ENCODE peak calls at places on chromosomes 13 and 19, in six cellular contexts. One of them, this sample, is unnamed.

GRCh38 chr19:5124111-5124855 is 155.4 kb downstream of the KDM4B start:
- DNase-seq in hepatocyte: no peak
- DNase-seq in A673: no peak
- DNase-seq in retinal pigment epithelial cell: no peak
- DNase-seq in brain microvascular endothelial cell: no peak
- DNase-seq in dorsolateral prefrontal cortex: no peak
- DNase-seq in this sample: no peak

GRCh38 chr13:51818276-51818675 is 14.3 kb upstream of the DHRS12 start:
- DNase-seq in hepatocyte: no peak
- DNase-seq in A673: no peak
- DNase-seq in retinal pigment epithelial cell: no peak
- DNase-seq in brain microvascular endothelial cell: no peak
- DNase-seq in dorsolateral prefrontal cortex: no peak
- DNase-seq in this sample: no peak

GRCh38 chr13:65783383-65783782 is 1446.8 kb downstream of the PCDH9 start:
- DNase-seq in hepatocyte: no peak
- DNase-seq in A673: no peak
- DNase-seq in retinal pigment epithelial cell: no peak
- DNase-seq in brain microvascular endothelial cell: no peak
- DNase-seq in dorsolateral prefrontal cortex: no peak
- DNase-seq in this sample: no peak

GRCh38 chr13:90393408-90393807 is 954.1 kb upstream of the MIR17HG start:
- DNase-seq in hepatocyte: no peak
- DNase-seq in A673: no peak
- DNase-seq in retinal pigment epithelial cell: no peak
- DNase-seq in brain microvascular endothelial cell: no peak
- DNase-seq in dorsolateral prefrontal cortex: no peak
- DNase-seq in this sample: no peak

GRCh38 chr13:75762066-75762937 is 126.2 kb downstream of the LMO7 start:
- DNase-seq in hepatocyte: peak
- DNase-seq in A673: no peak
- DNase-seq in retinal pigment epithelial cell: no peak
- DNase-seq in brain microvascular endothelial cell: no peak
- DNase-seq in dorsolateral prefrontal cortex: no peak
- DNase-seq in this sample: no peak

GRCh38 chr19:6198896-6199239 is 63.4 kb downstream of the ACSBG2 start:
- DNase-seq in hepatocyte: no peak
- DNase-seq in A673: no peak
- DNase-seq in retinal pigment epithelial cell: no peak
- DNase-seq in brain microvascular endothelial cell: no peak
- DNase-seq in dorsolateral prefrontal cortex: no peak
- DNase-seq in this sample: no peak

GRCh38 chr13:94329277-94329676 is 150.2 kb downstream of the DCT start:
- DNase-seq in hepatocyte: no peak
- DNase-seq in A673: no peak
- DNase-seq in retinal pigment epithelial cell: no peak
- DNase-seq in brain microvascular endothelial cell: peak
- DNase-seq in dorsolateral prefrontal cortex: no peak
- DNase-seq in this sample: no peak

GRCh38 chr19:54436561-54437229 is 12.3 kb upstream of the LENG8 start:
- DNase-seq in hepatocyte: no peak
- DNase-seq in A673: no peak
- DNase-seq in retinal pigment epithelial cell: no peak
- DNase-seq in brain microvascular endothelial cell: no peak
- DNase-seq in dorsolateral prefrontal cortex: no peak
- DNase-seq in this sample: no peak

GRCh38 chr13:31204592-31204991 is 4.8 kb downstream of the B3GLCT start:
- DNase-seq in hepatocyte: peak
- DNase-seq in A673: peak
- DNase-seq in retinal pigment epithelial cell: peak
- DNase-seq in brain microvascular endothelial cell: peak
- DNase-seq in dorsolateral prefrontal cortex: no peak
- DNase-seq in this sample: no peak

GRCh38 chr13:45705145-45705695 is 3.1 kb downstream of the CBY2 start:
- DNase-seq in hepatocyte: no peak
- DNase-seq in A673: no peak
- DNase-seq in retinal pigment epithelial cell: no peak
- DNase-seq in brain microvascular endothelial cell: no peak
- DNase-seq in dorsolateral prefrontal cortex: no peak
- DNase-seq in this sample: no peak

GRCh38 chr13:85521586-85521985 is 277.6 kb downstream of the SLITRK6 start:
- DNase-seq in hepatocyte: no peak
- DNase-seq in A673: peak
- DNase-seq in retinal pigment epithelial cell: no peak
- DNase-seq in brain microvascular endothelial cell: no peak
- DNase-seq in dorsolateral prefrontal cortex: no peak
- DNase-seq in this sample: no peak

GRCh38 chr13:29487466-29488454 is 107.7 kb downstream of the SLC7A1 start:
- DNase-seq in hepatocyte: no peak
- DNase-seq in A673: no peak
- DNase-seq in retinal pigment epithelial cell: no peak
- DNase-seq in brain microvascular endothelial cell: no peak
- DNase-seq in dorsolateral prefrontal cortex: no peak
- DNase-seq in this sample: no peak

GRCh38 chr13:95896302-95896701 is 156.9 kb downstream of the UGGT2 start:
- DNase-seq in hepatocyte: no peak
- DNase-seq in A673: no peak
- DNase-seq in retinal pigment epithelial cell: peak
- DNase-seq in brain microvascular endothelial cell: no peak
- DNase-seq in dorsolateral prefrontal cortex: no peak
- DNase-seq in this sample: no peak

GRCh38 chr19:46466536-46467199 is 4.7 kb downstream of the PNMA8A start:
- DNase-seq in hepatocyte: no peak
- DNase-seq in A673: no peak
- DNase-seq in retinal pigment epithelial cell: no peak
- DNase-seq in brain microvascular endothelial cell: peak
- DNase-seq in dorsolateral prefrontal cortex: no peak
- DNase-seq in this sample: peak

GRCh38 chr19:47436712-47437401 is 17.5 kb upstream of the MEIS3 start:
- DNase-seq in hepatocyte: peak
- DNase-seq in A673: peak
- DNase-seq in retinal pigment epithelial cell: no peak
- DNase-seq in brain microvascular endothelial cell: peak
- DNase-seq in dorsolateral prefrontal cortex: peak
- DNase-seq in this sample: no peak

GRCh38 chr13:39840201-39840600 is 184.7 kb downstream of the COG6 start:
- DNase-seq in hepatocyte: no peak
- DNase-seq in A673: no peak
- DNase-seq in retinal pigment epithelial cell: no peak
- DNase-seq in brain microvascular endothelial cell: peak
- DNase-seq in dorsolateral prefrontal cortex: no peak
- DNase-seq in this sample: no peak

GRCh38 chr19:47284324-47284899 is 9.7 kb downstream of the INAFM1 start:
- DNase-seq in hepatocyte: peak
- DNase-seq in A673: peak
- DNase-seq in retinal pigment epithelial cell: peak
- DNase-seq in brain microvascular endothelial cell: peak
- DNase-seq in dorsolateral prefrontal cortex: no peak
- DNase-seq in this sample: no peak

GRCh38 chr13:37058801-37059135 is 720 bp downstream of the SUPT20H start:
- DNase-seq in hepatocyte: peak
- DNase-seq in A673: peak
- DNase-seq in retinal pigment epithelial cell: peak
- DNase-seq in brain microvascular endothelial cell: peak
- DNase-seq in dorsolateral prefrontal cortex: no peak
- DNase-seq in this sample: no peak

GRCh38 chr13:27408074-27408473 is 16.3 kb upstream of the GTF3A start:
- DNase-seq in hepatocyte: no peak
- DNase-seq in A673: no peak
- DNase-seq in retinal pigment epithelial cell: no peak
- DNase-seq in brain microvascular endothelial cell: no peak
- DNase-seq in dorsolateral prefrontal cortex: no peak
- DNase-seq in this sample: no peak

GRCh38 chr13:27943951-27944350 is 24.2 kb downstream of the PDX1 start:
- DNase-seq in hepatocyte: no peak
- DNase-seq in A673: no peak
- DNase-seq in retinal pigment epithelial cell: no peak
- DNase-seq in brain microvascular endothelial cell: no peak
- DNase-seq in dorsolateral prefrontal cortex: no peak
- DNase-seq in this sample: no peak

GRCh38 chr13:54415753-54416366 is 1387.2 kb downstream of the OLFM4 start:
- DNase-seq in hepatocyte: no peak
- DNase-seq in A673: no peak
- DNase-seq in retinal pigment epithelial cell: no peak
- DNase-seq in brain microvascular endothelial cell: no peak
- DNase-seq in dorsolateral prefrontal cortex: no peak
- DNase-seq in this sample: no peak

GRCh38 chr19:30374791-30375650 is 2.8 kb downstream of the ZNF536 start:
- DNase-seq in hepatocyte: peak
- DNase-seq in A673: peak
- DNase-seq in retinal pigment epithelial cell: no peak
- DNase-seq in brain microvascular endothelial cell: no peak
- DNase-seq in dorsolateral prefrontal cortex: no peak
- DNase-seq in this sample: no peak

GRCh38 chr13:98556968-98557591 is 19.8 kb downstream of the STK24 start:
- DNase-seq in hepatocyte: peak
- DNase-seq in A673: no peak
- DNase-seq in retinal pigment epithelial cell: no peak
- DNase-seq in brain microvascular endothelial cell: no peak
- DNase-seq in dorsolateral prefrontal cortex: no peak
- DNase-seq in this sample: no peak
- TF ChIP-seq CTCF in hepatocyte: peak
- TF ChIP-seq CTCF in A673: no peak
- TF ChIP-seq CTCF in retinal pigment epithelial cell: peak
- TF ChIP-seq CTCF in brain microvascular endothelial cell: peak
- TF ChIP-seq CTCF in dorsolateral prefrontal cortex: no peak
- TF ChIP-seq CTCF in this sample: no peak

GRCh38 chr19:52191951-52192350 is 2.1 kb downstream of the PPP2R1A start:
- DNase-seq in hepatocyte: no peak
- DNase-seq in A673: no peak
- DNase-seq in retinal pigment epithelial cell: no peak
- DNase-seq in brain microvascular endothelial cell: no peak
- DNase-seq in dorsolateral prefrontal cortex: no peak
- DNase-seq in this sample: no peak
- H3K4me3 ChIP-seq in hepatocyte: no peak
- H3K4me3 ChIP-seq in A673: peak
- H3K4me3 ChIP-seq in retinal pigment epithelial cell: peak
- H3K4me3 ChIP-seq in brain microvascular endothelial cell: no peak
- H3K4me3 ChIP-seq in dorsolateral prefrontal cortex: peak
- H3K4me3 ChIP-seq in this sample: no peak

GRCh38 chr13:32642858-32643257 is 56.6 kb downstream of the PDS5B start:
- DNase-seq in hepatocyte: no peak
- DNase-seq in A673: no peak
- DNase-seq in retinal pigment epithelial cell: no peak
- DNase-seq in brain microvascular endothelial cell: no peak
- DNase-seq in dorsolateral prefrontal cortex: no peak
- DNase-seq in this sample: no peak

GRCh38 chr13:32638739-32639138 is 52.5 kb downstream of the PDS5B start:
- DNase-seq in hepatocyte: no peak
- DNase-seq in A673: no peak
- DNase-seq in retinal pigment epithelial cell: no peak
- DNase-seq in brain microvascular endothelial cell: no peak
- DNase-seq in dorsolateral prefrontal cortex: no peak
- DNase-seq in this sample: no peak

GRCh38 chr13:32636711-32637110 is 50.5 kb downstream of the PDS5B start:
- DNase-seq in hepatocyte: no peak
- DNase-seq in A673: no peak
- DNase-seq in retinal pigment epithelial cell: no peak
- DNase-seq in brain microvascular endothelial cell: no peak
- DNase-seq in dorsolateral prefrontal cortex: no peak
- DNase-seq in this sample: no peak

GRCh38 chr13:32642316-32642715 is 56.1 kb downstream of the PDS5B start:
- DNase-seq in hepatocyte: no peak
- DNase-seq in A673: no peak
- DNase-seq in retinal pigment epithelial cell: no peak
- DNase-seq in brain microvascular endothelial cell: no peak
- DNase-seq in dorsolateral prefrontal cortex: no peak
- DNase-seq in this sample: no peak

GRCh38 chr13:32639502-32640105 is 53.4 kb downstream of the PDS5B start:
- DNase-seq in hepatocyte: peak
- DNase-seq in A673: peak
- DNase-seq in retinal pigment epithelial cell: peak
- DNase-seq in brain microvascular endothelial cell: peak
- DNase-seq in dorsolateral prefrontal cortex: no peak
- DNase-seq in this sample: peak
- TF ChIP-seq CTCF in hepatocyte: peak
- TF ChIP-seq CTCF in A673: peak
- TF ChIP-seq CTCF in retinal pigment epithelial cell: peak
- TF ChIP-seq CTCF in brain microvascular endothelial cell: peak
- TF ChIP-seq CTCF in dorsolateral prefrontal cortex: peak
- TF ChIP-seq CTCF in this sample: peak

GRCh38 chr19:35986111-35986510 is 8.9 kb upstream of the SDHAF1 start:
- DNase-seq in hepatocyte: no peak
- DNase-seq in A673: no peak
- DNase-seq in retinal pigment epithelial cell: no peak
- DNase-seq in brain microvascular endothelial cell: no peak
- DNase-seq in dorsolateral prefrontal cortex: no peak
- DNase-seq in this sample: no peak

GRCh38 chr19:35987571-35987896 is 7.5 kb upstream of the SDHAF1 start:
- DNase-seq in hepatocyte: no peak
- DNase-seq in A673: no peak
- DNase-seq in retinal pigment epithelial cell: no peak
- DNase-seq in brain microvascular endothelial cell: no peak
- DNase-seq in dorsolateral prefrontal cortex: no peak
- DNase-seq in this sample: no peak

GRCh38 chr19:35988824-35989223 is 6.2 kb upstream of the SDHAF1 start:
- DNase-seq in hepatocyte: no peak
- DNase-seq in A673: no peak
- DNase-seq in retinal pigment epithelial cell: no peak
- DNase-seq in brain microvascular endothelial cell: no peak
- DNase-seq in dorsolateral prefrontal cortex: no peak
- DNase-seq in this sample: no peak

GRCh38 chr19:35983177-35983576 is 11.8 kb upstream of the SDHAF1 start:
- DNase-seq in hepatocyte: no peak
- DNase-seq in A673: no peak
- DNase-seq in retinal pigment epithelial cell: no peak
- DNase-seq in brain microvascular endothelial cell: no peak
- DNase-seq in dorsolateral prefrontal cortex: no peak
- DNase-seq in this sample: no peak

GRCh38 chr19:35986664-35987570 is 8.1 kb upstream of the SDHAF1 start:
- DNase-seq in hepatocyte: peak
- DNase-seq in A673: peak
- DNase-seq in retinal pigment epithelial cell: no peak
- DNase-seq in brain microvascular endothelial cell: no peak
- DNase-seq in dorsolateral prefrontal cortex: peak
- DNase-seq in this sample: no peak
- H3K4me3 ChIP-seq in hepatocyte: no peak
- H3K4me3 ChIP-seq in A673: peak
- H3K4me3 ChIP-seq in retinal pigment epithelial cell: peak
- H3K4me3 ChIP-seq in brain microvascular endothelial cell: peak
- H3K4me3 ChIP-seq in dorsolateral prefrontal cortex: peak
- H3K4me3 ChIP-seq in this sample: peak

DNA sequence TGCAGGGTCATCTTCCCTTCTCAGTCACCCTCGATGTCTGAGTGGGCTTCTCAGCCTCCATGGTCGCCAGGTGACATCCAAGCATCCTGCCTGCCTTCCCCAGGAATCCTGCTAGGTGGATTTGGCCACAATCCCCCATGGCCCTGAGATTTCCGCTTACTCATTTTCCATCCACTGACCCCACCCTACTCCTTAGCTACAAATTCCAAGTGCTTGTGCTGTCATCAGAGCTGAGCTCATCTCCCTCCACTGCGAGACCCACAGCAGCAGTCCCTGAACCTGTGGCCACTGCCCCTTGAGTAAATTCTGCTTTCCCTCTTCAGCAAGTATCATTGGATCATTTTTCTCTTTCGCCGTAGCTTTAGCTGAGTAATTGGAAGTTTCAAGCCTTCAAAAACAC is 90.5 kb upstream of the ANKRD10 start:
- DNase-seq in hepatocyte: no peak
- DNase-seq in A673: no peak
- DNase-seq in retinal pigment epithelial cell: no peak
- DNase-seq in brain microvascular endothelial cell: peak
- DNase-seq in dorsolateral prefrontal cortex: no peak
- DNase-seq in this sample: no peak
- TF ChIP-seq CTCF in hepatocyte: no peak
- TF ChIP-seq CTCF in A673: no peak
- TF ChIP-seq CTCF in retinal pigment epithelial cell: no peak
- TF ChIP-seq CTCF in brain microvascular endothelial cell: no peak
- TF ChIP-seq CTCF in dorsolateral prefrontal cortex: no peak
- TF ChIP-seq CTCF in this sample: no peak